ENCODE peak calls at places on chromosome 1, in nine cellular contexts. Q, K, S, D, F, L, N, E and X are unnamed samples.

GRCh38 chr1:183011859-183012258 is 11.4 kb upstream of the LAMC1 start:
- DNase-seq in F (no peak), D (no peak), K (no peak), L (no peak), S (no peak), Q (no peak), N (no peak), E (no peak), X (no peak)

GRCh38 chr1:119885903-119886783 is 10.2 kb downstream of the ADAM30 start:
- DNase-seq in N (peak; percentile 47), E (peak; percentile 77), S (peak; percentile 19), K (peak; percentile 35), Q (peak; percentile 75), D (no peak), L (no peak), F (peak; percentile 18), X (peak; percentile 63)

GRCh38 chr1:16922885-16923431 is 1.2 kb downstream of the CROCC start:
- DNase-seq in F (no peak), L (no peak), K (no peak), E (no peak), S (no peak), Q (peak; percentile 23), N (no peak), D (no peak), X (no peak)

GRCh38 chr1:91529856-91530255 is 29.2 kb downstream of the CDC7 start:
- DNase-seq in N (no peak), Q (no peak), L (no peak), D (no peak), K (no peak), E (no peak), S (no peak), F (peak; percentile 8), X (peak; percentile 30)

GRCh38 chr1:208009303-208009702 is 98.4 kb upstream of the CD34 start:
- DNase-seq in S (no peak), F (no peak), L (no peak), D (no peak), E (no peak), K (no peak), N (no peak), Q (no peak), X (no peak)

GRCh38 chr1:40784771-40785151 is 1.2 kb downstream of the KCNQ4 start:
- DNase-seq in L (no peak), K (no peak), S (no peak), F (no peak), Q (no peak), D (no peak), E (no peak), N (no peak), X (no peak)

GRCh38 chr1:1315435-1315901 is 7.1 kb downstream of the PUSL1 start:
- DNase-seq in D (no peak), E (no peak), S (no peak), K (no peak), L (no peak), N (no peak), F (no peak), Q (peak; percentile 75), X (no peak)

GRCh38 chr1:43348809-43349593 is 9.8 kb upstream of the CDC20 start:
- DNase-seq in S (peak; percentile 29), N (peak; percentile 97), D (peak; percentile 54), F (peak; percentile 53), Q (peak; percentile 99), K (peak; percentile 93), E (peak; percentile 95), L (peak; percentile 81), X (peak; percentile 59)

GRCh38 chr1:224175615-224176014 is 7.4 kb upstream of the DEGS1 start:
- DNase-seq in F (no peak), D (no peak), E (no peak), N (peak; percentile 59), Q (peak; percentile 56), K (no peak), S (no peak), L (no peak), X (no peak)

GRCh38 chr1:183353597-183353996 is 64.6 kb downstream of the NMNAT2 start:
- DNase-seq in Q (no peak), F (no peak), K (peak; percentile 57), D (no peak), S (no peak), E (no peak), N (no peak), L (no peak), X (no peak)

GRCh38 chr1:74412244-74412643 is 100.2 kb downstream of the LRRC53 start:
- DNase-seq in L (no peak), N (no peak), F (no peak), E (no peak), Q (no peak), K (peak; percentile 22), D (no peak), S (no peak), X (no peak)